ENCODE peak calls at places on chromosomes 16 and 17, in seven cellular contexts. Q is SK-N-SH, O is MM.1S, G is lung, N is adrenal gland, Y is fibroblast of lung, V is esophagus squamous epithelium. X is an unnamed sample.

GRCh38 chr16:12573730-12574383 is 229.8 kb downstream of the CPPED1 start:
- DNase-seq in Y (peak; percentile 14), O (no peak), N (peak; percentile 40), Q (peak; percentile 82), V (no peak), G (peak; percentile 42), X (no peak)

GRCh38 chr16:19698480-19699465 is 19.3 kb downstream of the KNOP1 start:
- DNase-seq in Q (no peak), O (no peak), V (no peak), G (no peak), N (peak; percentile 70), Y (peak; percentile 65), X (no peak)

GRCh38 chr17:28968914-28969295 is 17.6 kb upstream of the PHF12 start:
- DNase-seq in N (no peak), V (no peak), G (no peak), Q (no peak), Y (no peak), O (peak; percentile 24), X (no peak)

GRCh38 chr16:52532384-52532783 is 14.6 kb downstream of the TOX3 start:
- DNase-seq in Q (no peak), Y (no peak), G (no peak), V (no peak), O (no peak), N (no peak), X (no peak)

GRCh38 chr17:61248399-61248798 is 151.2 kb upstream of the TBX2 start:
- DNase-seq in N (peak; percentile 40), Q (peak; percentile 36), O (peak; percentile 19), Y (peak; percentile 33), G (no peak), V (no peak), X (peak; percentile 26)

GRCh38 chr17:31778538-31778937 is 80.5 kb downstream of the COPRS start:
- DNase-seq in O (no peak), V (no peak), N (no peak), G (no peak), Y (peak; percentile 21), Q (no peak), X (no peak)

GRCh38 chr17:69967910-69968411 is 107.1 kb upstream of the KCNJ16 start:
- DNase-seq in Q (no peak), N (no peak), Y (peak; percentile 100), O (no peak), G (no peak), V (no peak), X (no peak)

GRCh38 chr17:8465381-8466158 is 29.9 kb downstream of the NDEL1 start:
- DNase-seq in Y (no peak), G (no peak), Q (no peak), V (no peak), O (no peak), N (no peak), X (no peak)

GRCh38 chr17:80761421-80761871 is 216.8 kb downstream of the RPTOR start:
- DNase-seq in V (no peak), G (no peak), O (no peak), Y (peak; percentile 89), N (no peak), Q (no peak), X (no peak)

GRCh38 chr17:2369551-2370210 is 31.2 kb downstream of the MNT start:
- DNase-seq in G (no peak), N (no peak), V (no peak), O (no peak), Q (peak; percentile 64), Y (no peak), X (no peak)

GRCh38 chr17:74777884-74778490 is 1.8 kb upstream of the NAT9 start:
- DNase-seq in Y (no peak), N (no peak), G (no peak), Q (no peak), V (no peak), O (no peak), X (no peak)

GRCh38 chr16:30838876-30839471 is 52.0 kb upstream of the ZNF629 start:
- DNase-seq in O (no peak), G (no peak), V (no peak), Y (no peak), N (no peak), Q (no peak), X (no peak)

GRCh38 chr16:17238285-17239028 is 232.3 kb downstream of the XYLT1 start:
- DNase-seq in N (no peak), O (no peak), V (no peak), Y (no peak), Q (no peak), G (no peak), X (no peak)

GRCh38 chr17:76141212-76142043 is at the start of gene FOXJ1:
- DNase-seq in Q (peak; percentile 100), N (peak; percentile 93), G (peak; percentile 88), O (peak; percentile 92), V (no peak), Y (peak; percentile 75), X (peak; percentile 86)

GRCh38 chr16:59463776-59464175 is 729.7 kb upstream of the GOT2 start:
- DNase-seq in O (no peak), G (no peak), N (no peak), V (no peak), Y (peak; percentile 49), Q (no peak), X (no peak)

GRCh38 chr17:57669671-57670529 is 75.2 kb downstream of the CCDC182 start:
- DNase-seq in Y (no peak), Q (peak; percentile 60), O (no peak), N (no peak), G (peak; percentile 20), V (no peak), X (no peak)

GRCh38 chr16:52577130-52577706 is 30.3 kb upstream of the TOX3 start:
- DNase-seq in Y (no peak), V (no peak), N (no peak), G (no peak), Q (no peak), O (no peak), X (no peak)

GRCh38 chr17:49106366-49107210 is 26.0 kb upstream of the B4GALNT2 start:
- DNase-seq in G (no peak), O (no peak), N (peak; percentile 72), V (no peak), Q (no peak), Y (peak; percentile 74), X (no peak)

GRCh38 chr17:74923538-74924249 is 379 bp upstream of the OTOP2 start:
- DNase-seq in G (peak; percentile 65), Q (peak; percentile 98), N (peak; percentile 81), O (peak; percentile 20), V (no peak), Y (peak; percentile 16), X (peak; percentile 89)

GRCh38 chr16:83898463-83899271 is at the start of gene MLYCD:
- DNase-seq in G (peak; percentile 84), N (peak; percentile 88), V (no peak), Y (peak; percentile 66), O (peak; percentile 68), Q (peak; percentile 98), X (peak; percentile 93)

GRCh38 chr16:83901101-83901500 is 2.2 kb downstream of the MLYCD start:
- DNase-seq in G (no peak), V (no peak), N (no peak), Q (no peak), O (no peak), Y (peak; percentile 61), X (no peak)

GRCh38 chr16:83899272-83899897 is 470 bp downstream of the MLYCD start:
- DNase-seq in G (peak; percentile 32), O (peak; percentile 20), Q (peak; percentile 78), N (peak; percentile 60), V (no peak), Y (peak; percentile 71), X (peak; percentile 77)

GRCh38 chr16:83900611-83901010 is 1.7 kb downstream of the MLYCD start:
- DNase-seq in G (no peak), N (no peak), V (no peak), Y (peak; percentile 10), Q (no peak), O (no peak), X (no peak)

DNA sequence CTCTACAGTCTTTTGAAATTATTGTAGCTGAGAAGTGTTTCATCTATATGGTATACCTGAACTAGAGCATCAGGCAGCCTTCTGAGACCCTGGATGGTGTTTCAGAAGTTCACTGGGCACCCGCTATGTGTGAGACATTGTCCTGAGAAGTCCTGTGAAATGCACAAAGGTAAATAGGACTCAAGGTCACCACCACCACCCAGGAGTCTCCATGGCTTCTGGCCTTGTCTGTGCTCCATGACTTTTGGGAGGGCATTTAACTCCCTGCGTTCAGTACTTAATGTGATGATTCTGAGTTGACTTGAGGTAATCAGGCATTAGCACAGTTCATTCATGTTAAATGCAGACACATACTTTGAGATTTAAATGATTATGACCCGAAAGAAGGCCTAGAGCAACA is 1.1 kb downstream of the MLYCD start:
- DNase-seq in Q (no peak), Y (no peak), V (no peak), G (no peak), N (no peak), O (no peak), X (no peak)
- H3K4me3 ChIP-seq in Q (peak overlapping the region; percentile 69), Y (peak overlapping the region; percentile 75), V (peak overlapping the region; percentile 81), G (no peak overlapping the region), N (peak overlapping the region; percentile 73), O (peak overlapping the region; percentile 55), X (peak overlapping the region; percentile 97)

GRCh38 chr17:27378482-27379200 is 77.6 kb upstream of the KSR1 start:
- DNase-seq in G (no peak), V (no peak), Y (peak; percentile 41), N (no peak), O (no peak), Q (no peak), X (no peak)
- H3K27ac ChIP-seq in G (no peak overlapping the region), V (no peak overlapping the region), Y (no peak overlapping the region), N (no peak overlapping the region), O (no peak overlapping the region), Q (no peak overlapping the region), X (no peak overlapping the region)

GRCh38 chr16:47035436-47035835 is 62.0 kb upstream of the DNAJA2 start:
- DNase-seq in O (no peak), G (no peak), N (no peak), V (no peak), Q (no peak), Y (no peak), X (no peak)

GRCh38 chr16:47037396-47037745 is 63.9 kb upstream of the DNAJA2 start:
- DNase-seq in Y (peak; percentile 21), G (no peak), Q (no peak), V (no peak), O (peak; percentile 6), N (peak; percentile 33), X (peak; percentile 41)

GRCh38 chr16:47037746-47038458 is 64.4 kb upstream of the DNAJA2 start:
- DNase-seq in O (peak; percentile 81), V (peak; percentile 47), Q (peak; percentile 98), Y (peak; percentile 68), N (peak; percentile 92), G (peak; percentile 89), X (peak; percentile 91)

GRCh38 chr16:47034455-47034854 is 61.0 kb upstream of the DNAJA2 start:
- DNase-seq in Q (no peak), G (no peak), Y (no peak), N (no peak), V (no peak), O (no peak), X (no peak)

DNA sequence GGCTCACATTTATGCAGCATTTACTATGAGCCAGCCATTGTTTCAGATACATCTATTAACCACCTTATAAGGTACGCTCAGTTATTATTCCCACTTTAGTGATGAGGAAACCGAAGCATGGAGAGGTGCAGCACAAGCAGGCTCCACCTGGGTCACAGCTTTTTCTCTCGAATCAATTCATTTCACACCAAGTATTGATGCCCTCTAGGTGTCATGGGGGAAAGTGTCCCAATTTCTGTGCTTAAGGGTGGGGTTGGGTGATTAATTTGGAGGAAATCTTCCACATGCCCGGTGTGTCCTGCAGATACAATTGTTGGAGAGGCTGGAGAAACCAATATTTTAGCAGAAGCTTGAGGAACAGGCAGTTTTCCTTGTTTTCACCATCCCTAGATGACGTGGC is 62.7 kb upstream of the DNAJA2 start:
- DNase-seq in V (no peak), Y (no peak), O (no peak), G (no peak), Q (no peak), N (no peak), X (no peak)
- TF ChIP-seq CTCF in V (no peak), Y (no peak), O (no peak), G (no peak), Q (no peak), N (no peak), X (no peak)

GRCh38 chr17:77145209-77145608 is 4.4 kb downstream of the SEC14L1 start:
- DNase-seq in Y (no peak), G (no peak), N (no peak), Q (no peak), O (peak; percentile 80), V (no peak), X (no peak)
- H3K4me3 ChIP-seq in Y (no peak overlapping the region), G (no peak overlapping the region), N (no peak overlapping the region), Q (no peak overlapping the region), O (peak overlapping the region; percentile 98), V (peak overlapping the region; percentile 97), X (peak overlapping the region; percentile 95)